ENCODE peak calls at places on chromosomes 16 and 17, in nine cellular contexts. M is transverse colon; F is left ventricle myocardium inferior; I is osteocyte; P is cardiac fibroblast; C is nephron progenitor cell; D is CD8-positive, alpha-beta T cell; A is progenitor cell of endocrine pancreas; Y is omental fat pad. K is an unnamed sample.

GRCh38 chr17:31416503-31416923 is 25.0 kb downstream of the RAB11FIP4 start:
- DNase-seq in M (no peak), F (peak; percentile 45), I (no peak), P (no peak), C (peak; percentile 38), D (no peak), A (no peak), Y (no peak), K (no peak)

GRCh38 chr16:49355923-49356665 is 17.5 kb upstream of the C16orf78 start:
- DNase-seq in M (no peak), F (no peak), I (no peak), P (no peak), C (no peak), D (no peak), A (no peak), Y (no peak), K (no peak)

GRCh38 chr17:74455025-74455585 is 11.3 kb upstream of the CD300A start:
- DNase-seq in M (peak; percentile 57), F (no peak), I (no peak), P (no peak), C (peak; percentile 31), D (peak; percentile 13), A (no peak), Y (no peak), K (no peak)

GRCh38 chr16:2233872-2234812 is 2.1 kb upstream of the DNASE1L2 start:
- DNase-seq in M (no peak), F (no peak), I (no peak), P (no peak), C (no peak), D (no peak), A (no peak), Y (no peak), K (no peak)

GRCh38 chr17:15502315-15503112 is 35.1 kb upstream of the CDRT4 start:
- DNase-seq in M (peak; percentile 85), F (peak; percentile 90), I (peak; percentile 95), P (peak; percentile 96), C (peak; percentile 87), D (peak; percentile 63), A (peak; percentile 60), Y (peak; percentile 78), K (peak; percentile 90)

GRCh38 chr16:89696598-89697128 is 4.8 kb downstream of the SPATA2L start:
- DNase-seq in M (peak; percentile 59), F (no peak), I (no peak), P (peak; percentile 16), C (no peak), D (peak; percentile 39), A (no peak), Y (no peak), K (no peak)

GRCh38 chr17:17435323-17435722 is 41.5 kb upstream of the MED9 start:
- DNase-seq in M (no peak), F (no peak), I (no peak), P (peak; percentile 84), C (peak; percentile 22), D (no peak), A (no peak), Y (no peak), K (peak; percentile 96)

GRCh38 chr17:61847659-61848058 is 15.7 kb downstream of the BRIP1 start:
- DNase-seq in M (no peak), F (no peak), I (no peak), P (no peak), C (no peak), D (no peak), A (no peak), Y (no peak), K (no peak)

GRCh38 chr17:62062936-62063335 is 2.1 kb downstream of the MED13 start:
- DNase-seq in M (no peak), F (no peak), I (no peak), P (no peak), C (no peak), D (no peak), A (no peak), Y (no peak), K (no peak)

GRCh38 chr16:51150894-51151320 is at the start of gene SALL1:
- DNase-seq in M (no peak), F (no peak), I (no peak), P (no peak), C (peak; percentile 33), D (no peak), A (no peak), Y (no peak), K (no peak)

GRCh38 chr16:51151435-51151950 is 423 bp upstream of the SALL1 start:
- DNase-seq in M (peak; percentile 23), F (no peak), I (no peak), P (peak; percentile 13), C (peak; percentile 84), D (no peak), A (peak; percentile 72), Y (no peak), K (peak; percentile 78)

GRCh38 chr16:51152691-51153261 is 1.7 kb upstream of the SALL1 start:
- DNase-seq in M (no peak), F (no peak), I (no peak), P (peak; percentile 12), C (no peak), D (no peak), A (no peak), Y (no peak), K (peak; percentile 54)

GRCh38 chr16:51153275-51153991 is 2.4 kb upstream of the SALL1 start:
- DNase-seq in M (no peak), F (no peak), I (no peak), P (peak; percentile 3), C (peak; percentile 45), D (no peak), A (no peak), Y (no peak), K (no peak)

DNA sequence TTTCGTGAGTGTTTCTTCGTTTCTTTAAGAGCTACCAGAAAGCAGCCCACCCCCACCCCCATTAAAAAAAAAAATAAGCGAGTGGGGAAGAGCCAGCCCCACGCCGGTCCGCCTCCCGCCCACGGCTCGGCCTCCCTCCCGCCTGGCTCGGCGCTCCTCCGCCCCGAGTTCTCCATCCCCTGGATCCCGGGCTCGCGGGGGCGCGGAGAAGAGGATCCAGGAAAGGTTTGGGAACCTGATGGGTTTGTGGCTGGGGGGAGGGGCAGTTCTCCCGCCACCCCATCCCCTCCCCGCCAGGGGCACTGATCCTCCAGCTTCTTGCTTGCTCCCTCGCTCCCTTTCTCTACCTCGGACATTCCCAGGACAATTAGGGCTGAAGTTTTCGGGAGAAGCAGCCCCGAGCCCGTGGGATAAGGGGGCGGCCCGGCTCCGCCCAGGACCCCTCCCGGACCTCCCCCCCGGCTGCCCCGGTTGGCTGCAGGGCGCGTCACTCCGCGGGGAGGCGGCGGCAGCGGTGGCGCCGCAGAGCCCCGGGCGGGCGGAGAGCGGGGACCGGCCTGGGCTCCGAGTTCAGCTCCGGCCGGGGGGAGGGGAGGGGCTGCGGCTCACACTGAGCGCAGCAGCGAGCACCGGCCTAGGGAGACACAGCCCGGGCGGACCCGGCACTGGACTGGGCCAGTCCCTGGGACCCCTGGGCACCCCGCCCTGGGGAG is 1.0 kb upstream of the SALL1 start:
- DNase-seq in M (peak; percentile 33), F (no peak), I (no peak), P (peak; percentile 9), C (peak; percentile 93), D (no peak), A (peak; percentile 71), Y (no peak), K (peak; percentile 82)
- TF ChIP-seq CTCF in M (no peak), F (no peak), I (no peak), P (no peak), C (no peak), D (no peak), A (peak; percentile 22), Y (no peak), K (peak; percentile 42)

DNA sequence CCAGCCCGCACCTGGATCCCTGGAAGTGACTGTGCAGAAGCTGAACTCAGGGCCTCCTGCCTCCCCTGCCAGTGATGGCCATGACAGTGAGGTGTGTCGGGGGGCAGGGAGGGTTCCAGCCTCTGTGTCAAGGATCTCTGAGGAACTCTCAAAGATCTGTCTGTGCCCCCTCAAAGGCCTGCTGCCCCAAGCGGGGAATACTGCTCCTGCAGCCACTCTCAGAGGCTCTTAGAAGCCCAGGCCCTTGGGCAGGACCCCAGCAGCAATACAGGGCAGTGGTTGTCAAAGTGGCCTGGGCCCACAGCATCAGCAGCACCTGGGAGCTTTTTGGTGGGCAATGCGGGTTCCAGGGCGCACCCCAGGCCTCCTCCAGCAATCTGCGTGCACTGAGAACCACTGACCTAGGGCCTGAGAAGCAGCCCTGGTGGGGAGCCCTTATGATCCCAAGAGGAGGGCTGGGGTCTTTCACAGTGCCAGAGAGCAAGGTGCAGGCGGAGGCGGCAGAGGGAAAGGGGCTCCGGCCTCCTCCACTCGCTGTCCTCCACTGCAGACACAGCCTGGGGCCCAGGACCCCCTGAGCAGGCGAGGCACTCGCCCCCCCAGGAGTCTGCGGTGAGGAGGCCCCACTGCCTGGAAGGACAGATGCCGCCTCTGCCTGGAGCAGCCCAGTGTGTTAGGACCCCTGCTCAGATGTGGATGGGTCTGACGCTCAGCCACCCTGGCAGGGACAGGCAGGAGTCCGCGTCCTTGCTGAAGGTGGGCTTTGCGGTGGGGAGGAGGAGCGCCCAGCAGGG is 42.1 kb downstream of the ENGASE start:
- DNase-seq in M (no peak), F (no peak), I (no peak), P (no peak), C (no peak), D (no peak), A (no peak), Y (no peak), K (no peak)
- TF ChIP-seq CTCF in M (no peak), F (no peak), I (no peak), P (no peak), C (no peak), D (no peak), A (no peak), Y (no peak), K (no peak)

GRCh38 chr17:2024572-2025219 is 438 bp downstream of the RTN4RL1 start:
- DNase-seq in M (no peak), F (no peak), I (no peak), P (peak; percentile 16), C (no peak), D (no peak), A (no peak), Y (no peak), K (no peak)

GRCh38 chr17:2023692-2024571 is 1.2 kb downstream of the RTN4RL1 start:
- DNase-seq in M (peak; percentile 43), F (no peak), I (no peak), P (peak; percentile 51), C (peak; percentile 79), D (peak; percentile 57), A (peak; percentile 64), Y (no peak), K (peak; percentile 22)

GRCh38 chr17:2027528-2028233 is 2.3 kb upstream of the DPH1 start:
- DNase-seq in M (no peak), F (no peak), I (no peak), P (peak; percentile 17), C (no peak), D (no peak), A (no peak), Y (no peak), K (no peak)

GRCh38 chr17:2025220-2025621 is at the start of gene RTN4RL1:
- DNase-seq in M (peak; percentile 71), F (peak; percentile 78), I (no peak), P (peak; percentile 45), C (peak; percentile 72), D (peak; percentile 77), A (peak; percentile 41), Y (no peak), K (no peak)

GRCh38 chr17:2025622-2026309 is 632 bp upstream of the RTN4RL1 start:
- DNase-seq in M (peak; percentile 81), F (peak; percentile 78), I (no peak), P (peak; percentile 74), C (peak; percentile 79), D (no peak), A (peak; percentile 64), Y (no peak), K (peak; percentile 58)
- TF ChIP-seq CTCF in M (peak; percentile 69), F (peak; percentile 78), I (peak; percentile 77), P (peak; percentile 86), C (peak; percentile 56), D (peak; percentile 32), A (peak; percentile 78), Y (peak; percentile 31), K (peak; percentile 87)

GRCh38 chr16:27363246-27363632 is 38.7 kb upstream of the IL21R start:
- DNase-seq in M (no peak), F (no peak), I (no peak), P (no peak), C (no peak), D (no peak), A (no peak), Y (no peak), K (no peak)
- TF ChIP-seq CTCF in M (no peak), F (no peak), I (no peak), P (peak; percentile 2), C (no peak), D (no peak), A (no peak), Y (no peak), K (peak; percentile 34)